ENCODE peak calls at places on chromosomes 7 and 10, in ten cellular contexts. U, W, J, N, A, O, P, B, R and L are unnamed samples.

GRCh38 chr10:22573820-22574569 is 140.4 kb downstream of the PIP4K2A start:
- DNase-seq in U (peak; percentile 24), R (peak; percentile 45), J (peak; percentile 74), O (peak; percentile 46), N (peak; percentile 49), W (no peak), A (no peak), B (no peak), P (peak; percentile 63), L (peak; percentile 58)

GRCh38 chr10:58465641-58466040 is 47.0 kb upstream of the BICC1 start:
- DNase-seq in U (no peak), O (no peak), W (no peak), P (no peak), A (peak; percentile 59), R (no peak), N (no peak), B (no peak), J (no peak), L (no peak)

GRCh38 chr7:77770316-77770715 is 27.9 kb downstream of the TMEM60 start:
- DNase-seq in U (no peak), A (no peak), P (no peak), O (no peak), J (no peak), B (no peak), R (no peak), N (no peak), W (no peak), L (no peak)

GRCh38 chr7:79412438-79412837 is 41.0 kb downstream of the MAGI2 start:
- DNase-seq in P (no peak), A (no peak), N (no peak), U (no peak), B (no peak), W (no peak), J (no peak), R (no peak), O (no peak), L (no peak)

GRCh38 chr10:72058989-72059842 is 29.1 kb downstream of the SPOCK2 start:
- DNase-seq in O (no peak), A (no peak), W (no peak), N (no peak), J (no peak), R (no peak), B (no peak), P (no peak), U (no peak), L (peak; percentile 24)

GRCh38 chr10:13916384-13916947 is 329.7 kb downstream of the PRPF18 start:
- DNase-seq in N (no peak), R (no peak), A (no peak), P (no peak), B (no peak), W (no peak), J (no peak), O (no peak), U (no peak), L (no peak)

GRCh38 chr7:5589819-5590595 is 166.4 kb upstream of the TNRC18 start:
- DNase-seq in N (no peak), B (no peak), W (no peak), P (no peak), O (no peak), J (no peak), R (no peak), U (no peak), A (no peak), L (no peak)

GRCh38 chr10:93495654-93496321 is 624 bp upstream of the CEP55 start:
- DNase-seq in B (peak; percentile 18), P (peak; percentile 52), N (peak; percentile 61), A (no peak), J (no peak), U (peak; percentile 30), W (no peak), R (peak; percentile 19), O (peak; percentile 67), L (peak; percentile 48)

GRCh38 chr10:96270564-96270963 is 805 bp downstream of the BLNK start:
- DNase-seq in W (no peak), O (no peak), B (no peak), R (no peak), U (no peak), N (no peak), J (no peak), A (no peak), P (no peak), L (no peak)

GRCh38 chr10:111600772-111601171 is 523.9 kb downstream of the ADRA2A start:
- DNase-seq in U (no peak), B (no peak), P (peak; percentile 1), N (no peak), J (no peak), O (no peak), A (no peak), R (no peak), W (peak; percentile 57), L (no peak)

GRCh38 chr10:99619090-99619800 is 994 bp downstream of the SLC25A28 start:
- DNase-seq in O (no peak), B (no peak), J (peak; percentile 28), N (peak; percentile 31), P (no peak), U (no peak), R (peak; percentile 67), W (no peak), A (peak; percentile 10), L (peak; percentile 37)

GRCh38 chr10:31059323-31059722 is 27.7 kb upstream of the ZNF438 start:
- DNase-seq in P (no peak), O (no peak), U (no peak), N (no peak), J (no peak), B (no peak), W (no peak), A (no peak), R (no peak), L (peak; percentile 44)

GRCh38 chr7:12951397-12951801 is 264.0 kb downstream of the ARL4A start:
- DNase-seq in N (peak; percentile 67), B (no peak), W (no peak), R (no peak), J (no peak), P (peak; percentile 41), O (no peak), A (peak; percentile 75), U (peak; percentile 24), L (peak; percentile 90)

GRCh38 chr7:122677149-122677548 is 21.8 kb downstream of the RNF133 start:
- DNase-seq in R (no peak), N (no peak), U (no peak), W (no peak), P (no peak), O (no peak), B (no peak), A (no peak), J (no peak), L (no peak)

GRCh38 chr7:131633342-131633843 is 77.0 kb upstream of the PODXL start:
- DNase-seq in O (no peak), W (no peak), N (peak; percentile 88), J (no peak), U (no peak), B (no peak), P (no peak), A (peak; percentile 97), R (no peak), L (peak; percentile 45)

GRCh38 chr7:977326-978048 is 2.1 kb upstream of the COX19 start:
- DNase-seq in J (no peak), B (no peak), O (no peak), W (peak; percentile 83), P (no peak), A (peak; percentile 13), U (no peak), R (no peak), N (no peak), L (no peak)

GRCh38 chr7:87220734-87221215 is 1.2 kb upstream of the TMEM243 start:
- DNase-seq in R (no peak), U (peak; percentile 30), N (peak; percentile 39), A (peak; percentile 42), P (peak; percentile 18), O (peak; percentile 19), W (no peak), J (no peak), B (no peak), L (peak; percentile 17)

GRCh38 chr7:4682621-4683042 is 537 bp downstream of the FOXK1 start:
- DNase-seq in U (no peak), B (no peak), J (no peak), W (peak; percentile 64), O (peak; percentile 33), R (peak; percentile 52), P (peak; percentile 63), A (peak; percentile 34), N (peak; percentile 41), L (peak; percentile 55)

GRCh38 chr10:95275726-95276366 is 15.0 kb downstream of the PDLIM1 start:
- DNase-seq in P (no peak), U (no peak), J (no peak), B (no peak), R (no peak), W (no peak), O (no peak), A (no peak), N (peak; percentile 53), L (peak; percentile 83)

GRCh38 chr10:36465604-36466379 is 659.6 kb upstream of the ANKRD30A start:
- DNase-seq in B (no peak), U (no peak), N (no peak), W (no peak), R (no peak), A (no peak), P (no peak), J (no peak), O (no peak), L (no peak)

GRCh38 chr7:55105952-55106351 is 87.1 kb downstream of the EGFR start:
- DNase-seq in W (no peak), N (no peak), J (no peak), P (peak; percentile 34), O (no peak), U (no peak), B (no peak), R (no peak), A (no peak), L (no peak)

GRCh38 chr7:155190608-155191536 is 106.8 kb upstream of the INSIG1 start:
- DNase-seq in O (peak; percentile 88), U (peak; percentile 84), J (peak; percentile 50), R (peak; percentile 71), P (peak; percentile 40), B (peak; percentile 52), N (peak; percentile 34), A (no peak), W (peak; percentile 73), L (peak; percentile 25)

GRCh38 chr7:156606618-156607331 is 33.8 kb upstream of the RNF32 start:
- DNase-seq in R (no peak), W (no peak), P (no peak), B (no peak), O (no peak), N (no peak), A (no peak), U (no peak), J (no peak), L (no peak)

GRCh38 chr10:17179002-17179401 is 22.5 kb downstream of the TRDMT1 start:
- DNase-seq in W (no peak), R (no peak), O (no peak), N (peak; percentile 51), U (no peak), P (no peak), B (no peak), A (no peak), J (no peak), L (peak; percentile 82)

GRCh38 chr10:16943301-16944080 is 126.3 kb upstream of the RSU1 start:
- DNase-seq in O (no peak), A (no peak), B (no peak), J (no peak), N (peak; percentile 16), U (no peak), P (no peak), R (no peak), W (no peak), L (peak; percentile 33)

GRCh38 chr10:98310721-98311120 is 42.7 kb upstream of the LOXL4 start:
- DNase-seq in J (no peak), B (no peak), U (no peak), N (no peak), W (no peak), A (no peak), O (no peak), R (no peak), P (no peak), L (no peak)